ENCODE peak calls at places on chromosomes 3 and 15, in six cellular contexts. M is adrenal gland, E is endothelial cell of umbilical vein, T is iPS DF 6.9, J is GM23248, P is heart right ventricle. H is an unnamed sample.

GRCh38 chr15:90223441-90224165 is 10.1 kb downstream of the CIB1 start:
- DNase-seq in M (no peak), E (no peak), T (no peak), J (no peak), P (no peak), H (no peak)

GRCh38 chr3:138686771-138687221 is 78.2 kb downstream of the FAIM start:
- DNase-seq in M (no peak), E (peak; percentile 47), T (no peak), J (peak; percentile 75), P (no peak), H (no peak)

GRCh38 chr15:42843699-42844098 is 76.9 kb downstream of the TTBK2 start:
- DNase-seq in M (no peak), E (no peak), T (no peak), J (no peak), P (no peak), H (no peak)

GRCh38 chr3:44198957-44199269 is 42.8 kb upstream of the TOPAZ1 start:
- DNase-seq in M (no peak), E (no peak), T (no peak), J (no peak), P (no peak), H (no peak)

GRCh38 chr15:99729920-99730319 is 3.3 kb downstream of the LYSMD4 start:
- DNase-seq in M (no peak), E (peak; percentile 60), T (no peak), J (peak; percentile 69), P (peak; percentile 59), H (peak; percentile 29)

GRCh38 chr3:197380786-197381185 is 82.4 kb upstream of the DLG1 start:
- DNase-seq in M (no peak), E (no peak), T (no peak), J (no peak), P (no peak), H (no peak)

GRCh38 chr15:77027111-77027696 is 32.3 kb downstream of the PSTPIP1 start:
- DNase-seq in M (no peak), E (no peak), T (no peak), J (no peak), P (no peak), H (peak; percentile 15)

GRCh38 chr3:107928084-107928445 is 162.8 kb downstream of the CD47 start:
- DNase-seq in M (no peak), E (peak; percentile 42), T (no peak), J (peak; percentile 72), P (no peak), H (no peak)

GRCh38 chr3:188890572-188891270 is 281.1 kb upstream of the TPRG1 start:
- DNase-seq in M (no peak), E (peak; percentile 22), T (no peak), J (peak; percentile 56), P (no peak), H (no peak)

DNA sequence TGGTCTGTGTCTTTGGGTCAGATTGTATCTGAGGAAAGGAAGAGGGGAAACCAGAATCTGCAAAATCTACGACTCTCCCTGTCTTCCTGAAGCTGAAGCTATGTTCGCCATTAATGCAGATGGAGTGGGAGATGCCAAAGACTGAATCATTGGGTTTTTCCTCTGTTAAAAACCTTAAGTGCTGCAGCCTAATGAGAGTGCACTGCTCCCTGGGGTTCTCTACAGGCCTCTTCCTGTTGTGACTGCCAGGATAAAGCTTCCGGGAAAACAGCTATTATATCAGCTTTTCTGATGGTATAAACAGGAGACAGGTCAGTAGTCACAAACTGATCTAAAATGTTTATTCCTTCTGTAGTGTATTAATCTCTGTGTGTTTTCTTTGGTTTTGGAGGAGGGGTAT is 24.0 kb downstream of the RMDN3 start:
- DNase-seq in M (no peak), E (peak; percentile 73), T (no peak), J (no peak), P (no peak), H (no peak)
- H3K36me3 ChIP-seq in M (peaks cover 9% of the 10 kb centered on the region), E (peaks cover 12% of the 10 kb centered on the region), T (peaks cover 12% of the 10 kb centered on the region), J (peaks cover 26% of the 10 kb centered on the region), P (no peaks in the 10 kb centered on the region), H (no peaks in the 10 kb centered on the region)

DNA sequence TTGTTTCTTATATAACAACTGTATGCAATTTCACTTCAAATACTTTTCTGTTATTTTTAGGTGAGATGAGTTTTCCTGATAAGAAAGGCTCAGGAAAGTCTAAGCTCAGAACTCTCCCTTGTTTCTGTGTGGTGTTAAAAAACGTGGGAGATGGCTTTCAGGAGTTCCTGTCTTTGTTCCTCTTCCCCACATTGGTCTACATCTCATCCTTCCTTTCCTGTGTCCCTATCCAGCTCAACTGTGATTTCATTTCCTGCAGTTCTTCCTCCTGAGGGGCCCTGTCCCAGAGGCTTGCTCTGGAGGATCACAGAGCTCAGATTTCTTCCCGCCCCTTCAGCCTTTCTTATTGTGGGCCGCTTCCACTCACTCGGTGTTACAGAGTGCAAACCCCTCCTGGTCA is 11.2 kb downstream of the SEC13 start:
- DNase-seq in M (no peak), E (peak; percentile 81), T (no peak), J (no peak), P (no peak), H (no peak)
- H3K36me3 ChIP-seq in M (peaks cover 85% of the 10 kb centered on the region), E (peaks cover 31% of the 10 kb centered on the region), T (peaks cover 36% of the 10 kb centered on the region), J (peaks cover 89% of the 10 kb centered on the region), P (no peaks in the 10 kb centered on the region), H (peaks cover 20% of the 10 kb centered on the region)

GRCh38 chr3:100183608-100184125 is 69.4 kb upstream of the FILIP1L start:
- DNase-seq in M (no peak), E (no peak), T (peak; percentile 7), J (no peak), P (no peak), H (no peak)

GRCh38 chr3:100189444-100189964 is 71.3 kb upstream of the TBC1D23 start:
- DNase-seq in M (no peak), E (peak; percentile 67), T (no peak), J (no peak), P (no peak), H (no peak)

GRCh38 chr3:100184960-100185566 is 70.8 kb upstream of the FILIP1L start:
- DNase-seq in M (no peak), E (no peak), T (no peak), J (peak; percentile 32), P (peak; percentile 26), H (no peak)

DNA sequence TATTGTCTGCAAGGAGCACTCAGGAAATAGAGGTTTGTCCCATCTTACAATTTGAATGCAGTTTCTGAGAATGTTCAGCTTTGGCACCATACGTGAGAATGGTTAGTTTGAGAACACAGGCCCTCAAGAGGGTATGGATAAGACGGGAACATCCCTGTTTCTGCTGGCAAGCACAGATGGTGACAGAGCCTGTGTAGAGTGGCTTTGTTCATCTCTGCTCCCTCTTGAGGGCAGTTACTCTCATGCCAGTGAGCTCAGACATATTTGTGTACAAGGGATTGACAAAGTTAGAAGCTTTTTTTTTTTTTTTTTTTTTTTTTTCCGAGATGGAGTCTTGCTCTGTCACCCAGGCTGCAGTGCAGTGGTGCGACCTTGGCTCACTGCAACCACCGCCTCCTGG is 71.5 kb upstream of the FILIP1L start:
- DNase-seq in M (no peak), E (no peak), T (no peak), J (peak; percentile 30), P (no peak), H (no peak)
- H3K36me3 ChIP-seq in M (no peaks in the 10 kb centered on the region), E (no peaks in the 10 kb centered on the region), T (no peaks in the 10 kb centered on the region), J (no peaks in the 10 kb centered on the region), P (no peaks in the 10 kb centered on the region), H (no peaks in the 10 kb centered on the region)

GRCh38 chr15:48500595-48500994 is 144.9 kb downstream of the FBN1 start:
- DNase-seq in M (no peak), E (no peak), T (no peak), J (peak; percentile 47), P (no peak), H (no peak)

GRCh38 chr15:48501208-48501607 is 144.3 kb downstream of the FBN1 start:
- DNase-seq in M (no peak), E (no peak), T (no peak), J (no peak), P (no peak), H (no peak)

GRCh38 chr15:48494646-48495045 is 150.9 kb downstream of the FBN1 start:
- DNase-seq in M (no peak), E (no peak), T (no peak), J (peak; percentile 45), P (no peak), H (no peak)

GRCh38 chr15:48499978-48500377 is 145.5 kb downstream of the FBN1 start:
- DNase-seq in M (no peak), E (no peak), T (no peak), J (no peak), P (no peak), H (no peak)

DNA sequence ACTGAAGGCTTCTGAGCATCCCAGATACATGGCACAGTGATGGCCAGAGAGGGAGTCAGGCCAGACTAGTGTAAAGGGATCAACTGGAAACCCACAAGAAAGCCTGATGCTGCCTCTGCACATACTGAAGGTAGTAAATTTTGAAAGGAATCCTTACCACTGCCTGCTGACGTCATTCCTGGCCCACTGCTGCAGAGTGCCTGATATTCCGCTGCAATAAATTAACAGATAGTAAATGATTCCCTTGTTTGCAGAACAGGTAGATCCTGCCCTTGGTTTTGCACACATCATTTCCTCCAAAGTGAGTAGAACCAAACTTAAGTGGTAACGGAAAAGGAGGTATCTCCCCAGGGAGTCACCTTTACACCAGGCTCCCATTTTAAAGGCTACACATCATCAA is 146.7 kb downstream of the FBN1 start:
- DNase-seq in M (no peak), E (no peak), T (no peak), J (no peak), P (no peak), H (no peak)
- H3K36me3 ChIP-seq in M (peaks cover 15% of the 10 kb centered on the region), E (peaks cover 3% of the 10 kb centered on the region), T (peaks cover 3% of the 10 kb centered on the region), J (peaks cover 100% of the 10 kb centered on the region), P (no peaks in the 10 kb centered on the region), H (no peaks in the 10 kb centered on the region)

GRCh38 chr3:69004183-69004582 is 9.3 kb downstream of the EOGT start:
- DNase-seq in M (no peak), E (no peak), T (no peak), J (no peak), P (no peak), H (no peak)
- H3K36me3 ChIP-seq in M (peaks cover 60% of the 10 kb centered on the region), E (peaks cover 29% of the 10 kb centered on the region), T (peaks cover 3% of the 10 kb centered on the region), J (peaks cover 91% of the 10 kb centered on the region), P (no peaks in the 10 kb centered on the region), H (no peaks in the 10 kb centered on the region)

DNA sequence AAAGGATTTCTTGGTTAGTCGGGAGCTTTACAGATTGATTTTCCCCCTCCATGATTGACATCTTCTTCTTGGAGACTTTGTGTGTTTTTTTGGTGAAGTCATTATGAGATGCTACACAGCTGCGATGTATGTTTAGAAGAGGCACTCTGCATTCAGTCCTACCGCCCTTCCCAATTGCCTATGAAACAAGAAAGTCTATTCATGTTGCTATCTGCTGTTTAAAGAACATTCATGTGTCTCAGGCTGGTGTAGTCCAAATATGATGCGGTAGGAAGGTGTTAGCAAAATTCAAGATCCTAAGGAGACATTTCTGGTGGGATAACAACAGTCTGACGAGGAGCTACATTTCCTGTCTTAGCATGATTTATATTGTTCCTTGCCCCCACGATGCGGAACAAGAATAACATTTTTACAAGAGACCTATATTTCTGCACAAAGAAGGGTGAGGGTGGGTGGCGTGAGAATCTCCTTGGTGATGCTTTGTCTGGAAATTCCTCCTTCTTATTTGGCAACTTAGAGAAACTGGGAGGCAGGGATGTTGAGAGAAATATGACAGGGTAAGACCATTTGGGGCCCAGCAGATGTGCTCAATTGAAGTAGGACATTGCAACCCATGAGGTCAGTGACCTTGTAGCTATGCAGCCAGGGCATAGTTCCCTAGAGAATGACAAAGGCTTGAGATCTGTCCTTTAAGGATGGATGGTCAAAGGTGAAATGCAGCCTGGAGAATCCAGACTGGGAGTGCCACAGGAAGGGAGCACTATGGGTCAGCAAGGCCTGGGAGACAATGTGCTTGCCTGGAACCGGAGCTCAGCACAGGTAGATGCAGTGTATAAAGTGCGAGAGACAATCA is 317.3 kb upstream of the TBL1XR1 start:
- DNase-seq in M (no peak), E (no peak), T (no peak), J (no peak), P (no peak), H (no peak)
- H3K36me3 ChIP-seq in M (no peaks in the 10 kb centered on the region), E (no peaks in the 10 kb centered on the region), T (no peaks in the 10 kb centered on the region), J (no peaks in the 10 kb centered on the region), P (no peaks in the 10 kb centered on the region), H (no peaks in the 10 kb centered on the region)